ENCODE peak calls at places on chromosomes 6 and 20, in four cellular contexts. J, G, E and W are unnamed samples.
A peak's percentile ranks its signal among the peaks of the same experiment; 100 is the strongest.

GRCh38 chr6:1144842-1145755 is 166.8 kb upstream of the FOXQ1 start:
- DNase-seq in J (no peak), E (no peak), G (peak; percentile 39), W (no peak)

GRCh38 chr20:60727425-60727824 is 524.6 kb upstream of the CDH4 start:
- DNase-seq in E (no peak), J (no peak), G (no peak), W (no peak)

GRCh38 chr20:44590980-44591778 is 8.8 kb downstream of the PKIG start:
- DNase-seq in G (no peak), J (no peak), E (no peak), W (no peak)

GRCh38 chr6:83511901-83512681 is at the start of gene PRSS35:
- DNase-seq in G (peak; percentile 72), E (no peak), J (peak; percentile 47), W (peak; percentile 80)

GRCh38 chr20:51554538-51555165 is 12.1 kb upstream of the NFATC2 start:
- DNase-seq in G (peak; percentile 67), J (no peak), E (no peak), W (no peak)

GRCh38 chr6:117165921-117166499 is 99.3 kb upstream of the VGLL2 start:
- DNase-seq in E (no peak), G (no peak), J (no peak), W (no peak)

GRCh38 chr6:123316733-123317323 is 319.9 kb downstream of the TRDN start:
- DNase-seq in G (no peak), J (peak; percentile 10), E (no peak), W (no peak)

GRCh38 chr20:4951299-4951698 is 50.0 kb downstream of the SLC23A2 start:
- DNase-seq in G (peak; percentile 65), J (peak; percentile 91), E (no peak), W (no peak)

GRCh38 chr6:111472933-111473435 is 10.0 kb downstream of the REV3L start:
- DNase-seq in J (no peak), E (no peak), G (no peak), W (no peak)

GRCh38 chr6:42315991-42316378 is 98.3 kb upstream of the MRPS10 start:
- DNase-seq in J (peak; percentile 97), E (no peak), G (peak; percentile 98), W (no peak)

GRCh38 chr20:31841928-31842327 is 3.5 kb downstream of the FOXS1 start:
- DNase-seq in E (no peak), J (peak; percentile 75), G (peak; percentile 92), W (peak; percentile 74)

GRCh38 chr20:58692579-58693225 is at the start of gene NPEPL1:
- DNase-seq in E (peak; percentile 34), J (peak; percentile 78), G (peak; percentile 80), W (no peak)

GRCh38 chr6:126118058-126118759 is 131.9 kb downstream of the TRMT11 start:
- DNase-seq in G (peak; percentile 9), E (no peak), J (peak; percentile 18), W (no peak)

GRCh38 chr6:36326351-36326995 is 10.2 kb downstream of the BNIP5 start:
- DNase-seq in E (no peak), G (no peak), J (no peak), W (no peak)

GRCh38 chr6:116118608-116119007 is 7.3 kb downstream of the COL10A1 start:
- DNase-seq in E (no peak), J (peak; percentile 48), G (peak; percentile 35), W (no peak)

GRCh38 chr6:137722749-137723272 is 144.2 kb upstream of the TNFAIP3 start:
- DNase-seq in G (no peak), J (peak; percentile 42), E (no peak), W (no peak)

GRCh38 chr20:59515013-59515905 is 89.1 kb upstream of the PHACTR3 start:
- DNase-seq in G (peak; percentile 77), E (no peak), J (peak; percentile 55), W (peak; percentile 81)

GRCh38 chr6:142478117-142478516 is 176.3 kb downstream of the ADGRG6 start:
- DNase-seq in G (peak; percentile 53), E (no peak), J (peak; percentile 50), W (no peak)